ENCODE peak calls at places on chromosomes 2 and 18, in ten cellular contexts. A is glomerular endothelial cell, C is BE2C, J is T follicular helper cell, O is LoVo, L is tibial artery, H is RWPE1, G is HT-29, T is lower leg skin, M is dorsolateral prefrontal cortex. W is an unnamed sample.

GRCh38 chr2:196239622-196240587 is 68.5 kb upstream of the STK17B start:
- DNase-seq in J (peak), H (peak), M (no peak), A (no peak), T (peak), L (peak), C (no peak), O (peak), G (peak), W (peak)

GRCh38 chr2:156748238-156748637 is 312.1 kb downstream of the GPD2 start:
- DNase-seq in L (no peak), G (no peak), O (no peak), C (no peak), T (no peak), A (no peak), J (no peak), M (no peak), H (no peak), W (no peak)

GRCh38 chr18:13137041-13137938 is 81.3 kb upstream of the LDLRAD4 start:
- DNase-seq in L (no peak), A (no peak), T (no peak), M (no peak), C (peak), J (no peak), G (no peak), O (no peak), H (no peak), W (no peak)

GRCh38 chr18:55252946-55253345 is 293.7 kb upstream of the CCDC68 start:
- DNase-seq in A (no peak), O (no peak), H (no peak), J (no peak), L (no peak), C (no peak), M (no peak), G (no peak), T (no peak), W (no peak)

GRCh38 chr18:21571763-21572162 is 28.7 kb downstream of the ESCO1 start:
- DNase-seq in A (no peak), C (no peak), M (no peak), T (no peak), H (no peak), J (no peak), G (no peak), L (no peak), O (no peak), W (no peak)

GRCh38 chr18:69992776-69993175 is 45.1 kb upstream of the CD226 start:
- DNase-seq in G (no peak), A (no peak), O (no peak), J (no peak), H (no peak), L (no peak), M (no peak), T (no peak), C (no peak), W (no peak)

GRCh38 chr18:62445386-62445917 is 77.4 kb upstream of the ZCCHC2 start:
- DNase-seq in A (no peak), J (no peak), T (no peak), H (peak), O (no peak), M (no peak), C (no peak), L (no peak), G (no peak), W (no peak)

GRCh38 chr2:54704688-54705605 is 18.5 kb upstream of the EML6 start:
- DNase-seq in H (peak), G (peak), C (no peak), T (no peak), L (no peak), J (no peak), M (no peak), O (peak), A (no peak), W (no peak)